ENCODE peak calls at places on chromosome 17, in five cellular contexts. One of them, this sample, is unnamed.

GRCh38 chr17:69012895-69013805 is 47.6 kb downstream of the ABCA9 start:
- DNase-seq in K562: peak; percentile 31
- DNase-seq in IMR-90: peak; percentile 61
- DNase-seq in GM12878: no peak
- DNase-seq in SK-N-SH: no peak
- DNase-seq in this sample: no peak

GRCh38 chr17:17096438-17097178 is 54.4 kb downstream of the MPRIP start:
- DNase-seq in K562: no peak
- DNase-seq in IMR-90: peak; percentile 59
- DNase-seq in GM12878: no peak
- DNase-seq in SK-N-SH: no peak
- DNase-seq in this sample: no peak

GRCh38 chr17:44438634-44439033 is 49.2 kb upstream of the ITGA2B start:
- DNase-seq in K562: no peak
- DNase-seq in IMR-90: no peak
- DNase-seq in GM12878: no peak
- DNase-seq in SK-N-SH: peak; percentile 8
- DNase-seq in this sample: no peak

GRCh38 chr17:58956997-58957724 is 149.5 kb downstream of the TRIM37 start:
- DNase-seq in K562: no peak
- DNase-seq in IMR-90: peak; percentile 67
- DNase-seq in GM12878: no peak
- DNase-seq in SK-N-SH: no peak
- DNase-seq in this sample: no peak

GRCh38 chr17:72614476-72614870 is 478.0 kb downstream of the SLC39A11 start:
- DNase-seq in K562: no peak
- DNase-seq in IMR-90: no peak
- DNase-seq in GM12878: no peak
- DNase-seq in SK-N-SH: no peak
- DNase-seq in this sample: peak; percentile 36

GRCh38 chr17:20174588-20175265 is 165.6 kb downstream of the SPECC1 start:
- DNase-seq in K562: no peak
- DNase-seq in IMR-90: peak; percentile 76
- DNase-seq in GM12878: no peak
- DNase-seq in SK-N-SH: no peak
- DNase-seq in this sample: no peak

GRCh38 chr17:65678534-65678933 is 117.1 kb upstream of the AXIN2 start:
- DNase-seq in K562: no peak
- DNase-seq in IMR-90: no peak
- DNase-seq in GM12878: no peak
- DNase-seq in SK-N-SH: no peak
- DNase-seq in this sample: no peak

GRCh38 chr17:72724375-72724774 is 368.1 kb downstream of the SLC39A11 start:
- DNase-seq in K562: no peak
- DNase-seq in IMR-90: peak; percentile 66
- DNase-seq in GM12878: no peak
- DNase-seq in SK-N-SH: no peak
- DNase-seq in this sample: no peak

GRCh38 chr17:62892870-62893338 is 73.1 kb upstream of the TANC2 start:
- DNase-seq in K562: no peak
- DNase-seq in IMR-90: peak; percentile 93
- DNase-seq in GM12878: no peak
- DNase-seq in SK-N-SH: no peak
- DNase-seq in this sample: peak; percentile 88

GRCh38 chr17:50211249-50212120 is 10.1 kb upstream of the COL1A1 start:
- DNase-seq in K562: no peak
- DNase-seq in IMR-90: no peak
- DNase-seq in GM12878: no peak
- DNase-seq in SK-N-SH: peak; percentile 27
- DNase-seq in this sample: no peak

GRCh38 chr17:48374650-48375230 is 55.3 kb downstream of the SKAP1 start:
- DNase-seq in K562: peak; percentile 58
- DNase-seq in IMR-90: no peak
- DNase-seq in GM12878: no peak
- DNase-seq in SK-N-SH: peak; percentile 24
- DNase-seq in this sample: peak; percentile 74
- TF ChIP-seq RCOR1 in K562: peak; percentile 22
- TF ChIP-seq RCOR1 in IMR-90: no peak
- TF ChIP-seq RCOR1 in GM12878: no peak
- TF ChIP-seq RCOR1 in SK-N-SH: no peak
- TF ChIP-seq RCOR1 in this sample: no peak

DNA sequence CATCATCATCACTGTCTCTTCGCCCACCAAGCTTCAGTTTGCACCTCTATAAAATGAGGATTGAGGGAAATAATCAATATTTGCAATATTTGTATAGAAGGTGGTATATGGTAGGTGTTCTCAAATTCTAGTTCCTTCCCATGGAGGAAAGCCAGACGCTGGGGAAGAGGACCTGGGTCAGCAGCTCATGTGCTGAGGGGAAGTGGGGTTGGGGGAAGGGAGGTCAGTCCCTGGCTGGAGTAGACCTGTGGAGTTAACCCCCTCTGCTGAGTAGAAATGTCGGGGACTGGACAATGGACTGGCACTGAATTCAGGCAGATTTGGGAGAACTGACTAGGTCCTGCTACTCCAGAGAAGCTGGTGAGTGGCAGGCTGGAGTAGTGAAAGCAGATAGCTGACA is 12.8 kb upstream of the ITGB3 start:
- DNase-seq in K562: no peak
- DNase-seq in IMR-90: no peak
- DNase-seq in GM12878: no peak
- DNase-seq in SK-N-SH: no peak
- DNase-seq in this sample: no peak
- H3K27ac ChIP-seq in K562: peak overlapping the region; percentile 69
- H3K27ac ChIP-seq in IMR-90: no peak overlapping the region
- H3K27ac ChIP-seq in GM12878: no peak overlapping the region
- H3K27ac ChIP-seq in SK-N-SH: peak overlapping the region; percentile 91
- H3K27ac ChIP-seq in this sample: peak overlapping the region; percentile 81

GRCh38 chr17:48510761-48511604 is 19.8 kb downstream of the HOXB1 start:
- DNase-seq in K562: no peak
- DNase-seq in IMR-90: peak; percentile 71
- DNase-seq in GM12878: peak; percentile 73
- DNase-seq in SK-N-SH: no peak
- DNase-seq in this sample: no peak
- TF ChIP-seq RCOR1 in K562: no peak
- TF ChIP-seq RCOR1 in IMR-90: no peak
- TF ChIP-seq RCOR1 in GM12878: no peak
- TF ChIP-seq RCOR1 in SK-N-SH: no peak
- TF ChIP-seq RCOR1 in this sample: no peak

GRCh38 chr17:78258323-78259229 is 27.1 kb downstream of the TMEM235 start:
- DNase-seq in K562: peak; percentile 90
- DNase-seq in IMR-90: peak; percentile 12
- DNase-seq in GM12878: no peak
- DNase-seq in SK-N-SH: peak; percentile 96
- DNase-seq in this sample: no peak

GRCh38 chr17:78255029-78255656 is 23.7 kb downstream of the TMEM235 start:
- DNase-seq in K562: no peak
- DNase-seq in IMR-90: no peak
- DNase-seq in GM12878: no peak
- DNase-seq in SK-N-SH: no peak
- DNase-seq in this sample: no peak

GRCh38 chr17:78255953-78256704 is 24.7 kb downstream of the TMEM235 start:
- DNase-seq in K562: no peak
- DNase-seq in IMR-90: no peak
- DNase-seq in GM12878: no peak
- DNase-seq in SK-N-SH: no peak
- DNase-seq in this sample: no peak

GRCh38 chr17:78256705-78257559 is 25.5 kb downstream of the TMEM235 start:
- DNase-seq in K562: no peak
- DNase-seq in IMR-90: no peak
- DNase-seq in GM12878: no peak
- DNase-seq in SK-N-SH: peak; percentile 78
- DNase-seq in this sample: no peak

DNA sequence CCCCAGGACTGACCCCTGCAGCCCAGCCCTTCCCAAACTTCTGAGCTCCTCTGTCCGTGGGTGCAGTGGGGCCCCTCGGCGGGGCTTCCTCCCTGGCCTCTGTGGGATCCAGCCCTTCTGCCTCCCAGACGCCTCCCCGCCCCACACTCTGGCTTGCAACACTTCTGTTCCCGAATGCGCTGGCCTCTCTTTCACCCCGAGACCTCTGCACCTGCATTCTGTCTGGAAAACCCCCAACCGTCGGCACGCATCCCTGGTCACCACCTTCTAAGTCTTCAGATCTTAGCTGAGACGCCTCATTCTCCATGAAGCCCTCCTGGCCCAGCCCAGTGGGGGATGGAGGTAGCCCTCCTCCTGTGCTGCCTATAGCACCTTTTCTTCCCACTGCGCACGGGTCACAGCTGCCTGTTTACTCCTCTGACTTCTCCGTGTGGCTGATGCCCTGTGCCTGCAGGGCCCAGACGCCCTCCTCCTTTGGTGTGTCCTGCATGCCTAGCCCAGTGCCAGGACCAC is 26.4 kb downstream of the TMEM235 start:
- DNase-seq in K562: no peak
- DNase-seq in IMR-90: peak; percentile 13
- DNase-seq in GM12878: no peak
- DNase-seq in SK-N-SH: peak; percentile 63
- DNase-seq in this sample: no peak
- H3K27ac ChIP-seq in K562: peak overlapping the region; percentile 78
- H3K27ac ChIP-seq in IMR-90: no peak overlapping the region
- H3K27ac ChIP-seq in GM12878: no peak overlapping the region
- H3K27ac ChIP-seq in SK-N-SH: no peak overlapping the region
- H3K27ac ChIP-seq in this sample: no peak overlapping the region

DNA sequence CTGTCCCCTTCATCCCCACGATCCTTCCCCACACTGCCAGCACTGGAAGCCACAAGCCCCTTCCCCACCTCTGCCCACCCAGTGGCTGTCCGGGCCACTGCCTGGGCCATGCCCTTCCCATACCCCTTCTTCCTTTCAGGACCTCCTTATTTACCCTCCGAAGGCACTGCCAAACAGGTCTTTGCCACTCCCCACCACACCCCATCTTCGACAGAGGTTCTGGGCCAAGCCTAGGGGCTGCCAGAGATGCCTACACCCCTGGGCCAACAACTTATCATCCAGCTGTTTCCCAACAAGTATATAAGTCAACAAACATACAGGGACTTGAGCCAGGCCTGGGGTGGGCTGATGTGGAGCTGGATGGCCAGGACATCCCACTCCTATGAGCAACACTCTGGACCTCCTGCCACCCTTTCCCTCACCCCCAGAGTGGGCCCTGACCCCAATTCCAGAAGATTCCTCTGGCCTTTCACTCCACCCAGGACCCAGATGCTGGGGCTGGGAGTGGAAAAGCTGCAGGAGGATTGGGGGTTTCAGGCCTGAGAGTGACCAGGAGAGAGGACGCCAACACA is 1.5 kb upstream of the PPP1R1B start:
- DNase-seq in K562: no peak
- DNase-seq in IMR-90: no peak
- DNase-seq in GM12878: no peak
- DNase-seq in SK-N-SH: no peak
- DNase-seq in this sample: no peak
- TF ChIP-seq RCOR1 in K562: no peak
- TF ChIP-seq RCOR1 in IMR-90: no peak
- TF ChIP-seq RCOR1 in GM12878: no peak
- TF ChIP-seq RCOR1 in SK-N-SH: no peak
- TF ChIP-seq RCOR1 in this sample: no peak

GRCh38 chr17:81394377-81394747 is 895 bp upstream of the BAHCC1 start:
- DNase-seq in K562: no peak
- DNase-seq in IMR-90: no peak
- DNase-seq in GM12878: no peak
- DNase-seq in SK-N-SH: no peak
- DNase-seq in this sample: no peak
- H3K27ac ChIP-seq in K562: peak overlapping the region; percentile 57
- H3K27ac ChIP-seq in IMR-90: peak overlapping the region; percentile 2
- H3K27ac ChIP-seq in GM12878: no peak overlapping the region
- H3K27ac ChIP-seq in SK-N-SH: peak overlapping the region; percentile 45
- H3K27ac ChIP-seq in this sample: peak overlapping the region; percentile 35

DNA sequence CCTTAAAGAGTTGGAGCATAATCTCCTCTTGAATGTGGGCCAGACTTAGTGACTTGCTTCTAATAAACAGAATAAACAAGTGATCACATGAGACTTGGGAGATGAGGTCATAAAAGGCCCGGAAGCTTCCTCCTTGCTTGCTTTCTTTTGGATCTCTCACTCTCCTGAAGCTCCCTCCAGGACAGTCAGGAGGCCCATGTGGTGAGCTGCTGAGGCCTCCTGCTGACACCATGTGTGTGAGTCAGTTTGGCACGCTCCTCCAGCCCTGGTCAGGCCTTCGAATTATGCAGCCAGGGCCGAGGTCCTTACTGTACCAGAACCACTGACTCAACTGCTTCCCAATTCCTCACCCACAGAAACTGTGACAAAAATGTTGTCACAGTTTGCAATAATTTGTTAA is 53.2 kb downstream of the NDEL1 start:
- DNase-seq in K562: no peak
- DNase-seq in IMR-90: peak; percentile 98
- DNase-seq in GM12878: no peak
- DNase-seq in SK-N-SH: no peak
- DNase-seq in this sample: peak; percentile 47
- TF ChIP-seq RCOR1 in K562: no peak
- TF ChIP-seq RCOR1 in IMR-90: no peak
- TF ChIP-seq RCOR1 in GM12878: no peak
- TF ChIP-seq RCOR1 in SK-N-SH: no peak
- TF ChIP-seq RCOR1 in this sample: no peak

DNA sequence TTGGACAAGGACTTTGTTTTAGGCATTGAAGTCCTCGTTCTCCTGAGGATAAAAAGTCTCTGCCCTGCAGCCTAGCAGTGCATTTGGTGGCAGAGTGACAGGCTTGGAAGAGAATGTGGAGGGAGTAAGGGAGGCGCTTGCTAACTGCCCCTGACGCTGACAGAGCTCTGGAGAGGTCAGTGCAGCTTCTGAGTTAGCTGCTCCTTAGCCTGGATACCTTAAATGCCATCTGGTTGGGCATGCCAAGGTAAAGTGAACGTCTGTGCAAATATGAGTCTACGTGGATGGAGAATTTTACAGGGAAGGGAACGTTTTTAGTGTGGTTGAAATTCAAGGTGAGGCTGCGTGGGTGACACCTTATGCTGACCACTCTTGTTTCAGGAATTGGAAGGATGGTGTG is 44.4 kb downstream of the SEC14L1 start:
- DNase-seq in K562: no peak
- DNase-seq in IMR-90: no peak
- DNase-seq in GM12878: no peak
- DNase-seq in SK-N-SH: no peak
- DNase-seq in this sample: no peak
- H3K27ac ChIP-seq in K562: no peak overlapping the region
- H3K27ac ChIP-seq in IMR-90: no peak overlapping the region
- H3K27ac ChIP-seq in GM12878: no peak overlapping the region
- H3K27ac ChIP-seq in SK-N-SH: no peak overlapping the region
- H3K27ac ChIP-seq in this sample: no peak overlapping the region

GRCh38 chr17:80034977-80035686 is 540 bp downstream of the TBC1D16 start:
- DNase-seq in K562: no peak
- DNase-seq in IMR-90: peak; percentile 43
- DNase-seq in GM12878: no peak
- DNase-seq in SK-N-SH: no peak
- DNase-seq in this sample: no peak
- TF ChIP-seq RCOR1 in K562: no peak
- TF ChIP-seq RCOR1 in IMR-90: no peak
- TF ChIP-seq RCOR1 in GM12878: no peak
- TF ChIP-seq RCOR1 in SK-N-SH: no peak
- TF ChIP-seq RCOR1 in this sample: no peak